ENCODE peak calls at places on chromosomes 13 and 19, in four cellular contexts. One of them, this sample, is unnamed. For H3K27me3, the result is how much of the 10 kb centered on the place peaks cover.

GRCh38 chr19:16571689-16572331 is 405 bp downstream of the SLC35E1 start:
- DNase-seq in uterus: no peak
- DNase-seq in CD8-positive, alpha-beta T cell: no peak
- DNase-seq in aorta: no peak
- DNase-seq in this sample: no peak

GRCh38 chr19:38739440-38740251 is 4.6 kb downstream of the CAPN12 start:
- DNase-seq in aorta: no peak
- DNase-seq in uterus: no peak
- DNase-seq in CD8-positive, alpha-beta T cell: no peak
- DNase-seq in this sample: no peak

GRCh38 chr19:7942981-7943443 is 454 bp downstream of the TIMM44 start:
- DNase-seq in CD8-positive, alpha-beta T cell: no peak
- DNase-seq in aorta: no peak
- DNase-seq in uterus: no peak
- DNase-seq in this sample: no peak

GRCh38 chr19:38730470-38730730 is 13.9 kb downstream of the CAPN12 start:
- DNase-seq in CD8-positive, alpha-beta T cell: no peak
- DNase-seq in aorta: no peak
- DNase-seq in uterus: no peak
- DNase-seq in this sample: no peak

GRCh38 chr13:24134772-24135171 is 25.7 kb upstream of the SPATA13 start:
- DNase-seq in aorta: no peak
- DNase-seq in CD8-positive, alpha-beta T cell: no peak
- DNase-seq in uterus: no peak
- DNase-seq in this sample: no peak

GRCh38 chr19:42078538-42079275 is 2.7 kb downstream of the ZNF574 start:
- DNase-seq in aorta: no peak
- DNase-seq in CD8-positive, alpha-beta T cell: no peak
- DNase-seq in uterus: no peak
- DNase-seq in this sample: no peak

GRCh38 chr19:42114412-42114811 is 17.8 kb downstream of the POU2F2 start:
- DNase-seq in uterus: no peak
- DNase-seq in aorta: no peak
- DNase-seq in CD8-positive, alpha-beta T cell: no peak
- DNase-seq in this sample: no peak

GRCh38 chr13:48844676-48845075 is 131.0 kb upstream of the FNDC3A start:
- DNase-seq in CD8-positive, alpha-beta T cell: no peak
- DNase-seq in uterus: no peak
- DNase-seq in aorta: no peak
- DNase-seq in this sample: no peak

GRCh38 chr13:98366959-98367358 is 189.9 kb upstream of the RNF113B start:
- DNase-seq in uterus: no peak
- DNase-seq in CD8-positive, alpha-beta T cell: no peak
- DNase-seq in aorta: no peak
- DNase-seq in this sample: no peak

GRCh38 chr19:16860118-16860517 is 28.7 kb upstream of the F2RL3 start:
- DNase-seq in aorta: no peak
- DNase-seq in CD8-positive, alpha-beta T cell: no peak
- DNase-seq in uterus: no peak
- DNase-seq in this sample: no peak

GRCh38 chr13:43567608-43568007 is 219.2 kb downstream of the ENOX1 start:
- DNase-seq in aorta: no peak
- DNase-seq in CD8-positive, alpha-beta T cell: no peak
- DNase-seq in uterus: no peak
- DNase-seq in this sample: no peak

GRCh38 chr19:4456566-4456842 is 1.1 kb downstream of the UBXN6 start:
- DNase-seq in uterus: no peak
- DNase-seq in CD8-positive, alpha-beta T cell: no peak
- DNase-seq in aorta: no peak
- DNase-seq in this sample: no peak

GRCh38 chr13:112781287-112781686 is 91.4 kb downstream of the ATP11A start:
- DNase-seq in aorta: peak
- DNase-seq in uterus: peak
- DNase-seq in CD8-positive, alpha-beta T cell: no peak
- DNase-seq in this sample: no peak

GRCh38 chr13:42497798-42498197 is 76.2 kb upstream of the TNFSF11 start:
- DNase-seq in uterus: no peak
- DNase-seq in aorta: no peak
- DNase-seq in CD8-positive, alpha-beta T cell: no peak
- DNase-seq in this sample: no peak

GRCh38 chr13:50131998-50132936 is 117.0 kb downstream of the KCNRG start:
- DNase-seq in uterus: no peak
- DNase-seq in CD8-positive, alpha-beta T cell: no peak
- DNase-seq in aorta: no peak
- DNase-seq in this sample: no peak

GRCh38 chr13:22243519-22244197 is 572.8 kb downstream of the FGF9 start:
- DNase-seq in uterus: no peak
- DNase-seq in aorta: no peak
- DNase-seq in CD8-positive, alpha-beta T cell: no peak
- DNase-seq in this sample: no peak

GRCh38 chr13:37889102-37889501 is 19.5 kb upstream of the TRPC4 start:
- DNase-seq in CD8-positive, alpha-beta T cell: no peak
- DNase-seq in uterus: no peak
- DNase-seq in aorta: no peak
- DNase-seq in this sample: no peak

GRCh38 chr13:48110930-48111721 is 16.2 kb upstream of the MED4 start:
- DNase-seq in CD8-positive, alpha-beta T cell: no peak
- DNase-seq in uterus: no peak
- DNase-seq in aorta: no peak
- DNase-seq in this sample: no peak

GRCh38 chr19:39407644-39408391 is 1.2 kb downstream of the ZFP36 start:
- DNase-seq in CD8-positive, alpha-beta T cell: peak
- DNase-seq in uterus: peak
- DNase-seq in aorta: peak
- DNase-seq in this sample: no peak

GRCh38 chr19:44745386-44745831 is 3.1 kb upstream of the BCL3 start:
- DNase-seq in aorta: peak
- DNase-seq in CD8-positive, alpha-beta T cell: no peak
- DNase-seq in uterus: peak
- DNase-seq in this sample: no peak

GRCh38 chr13:89920461-89920860 is 1427.0 kb upstream of the MIR17HG start:
- DNase-seq in CD8-positive, alpha-beta T cell: no peak
- DNase-seq in aorta: no peak
- DNase-seq in uterus: no peak
- DNase-seq in this sample: no peak

GRCh38 chr19:40611900-40612698 is 10.9 kb downstream of the LTBP4 start:
- DNase-seq in CD8-positive, alpha-beta T cell: peak
- DNase-seq in aorta: no peak
- DNase-seq in uterus: no peak
- DNase-seq in this sample: no peak

GRCh38 chr19:40614595-40615411 is 13.6 kb downstream of the LTBP4 start:
- DNase-seq in CD8-positive, alpha-beta T cell: peak
- DNase-seq in aorta: peak
- DNase-seq in uterus: peak
- DNase-seq in this sample: peak

GRCh38 chr19:40611096-40611495 is 9.9 kb downstream of the LTBP4 start:
- DNase-seq in CD8-positive, alpha-beta T cell: peak
- DNase-seq in uterus: no peak
- DNase-seq in aorta: peak
- DNase-seq in this sample: no peak

GRCh38 chr19:40613669-40614594 is 12.8 kb downstream of the LTBP4 start:
- DNase-seq in uterus: peak
- DNase-seq in CD8-positive, alpha-beta T cell: peak
- DNase-seq in aorta: peak
- DNase-seq in this sample: peak

DNA sequence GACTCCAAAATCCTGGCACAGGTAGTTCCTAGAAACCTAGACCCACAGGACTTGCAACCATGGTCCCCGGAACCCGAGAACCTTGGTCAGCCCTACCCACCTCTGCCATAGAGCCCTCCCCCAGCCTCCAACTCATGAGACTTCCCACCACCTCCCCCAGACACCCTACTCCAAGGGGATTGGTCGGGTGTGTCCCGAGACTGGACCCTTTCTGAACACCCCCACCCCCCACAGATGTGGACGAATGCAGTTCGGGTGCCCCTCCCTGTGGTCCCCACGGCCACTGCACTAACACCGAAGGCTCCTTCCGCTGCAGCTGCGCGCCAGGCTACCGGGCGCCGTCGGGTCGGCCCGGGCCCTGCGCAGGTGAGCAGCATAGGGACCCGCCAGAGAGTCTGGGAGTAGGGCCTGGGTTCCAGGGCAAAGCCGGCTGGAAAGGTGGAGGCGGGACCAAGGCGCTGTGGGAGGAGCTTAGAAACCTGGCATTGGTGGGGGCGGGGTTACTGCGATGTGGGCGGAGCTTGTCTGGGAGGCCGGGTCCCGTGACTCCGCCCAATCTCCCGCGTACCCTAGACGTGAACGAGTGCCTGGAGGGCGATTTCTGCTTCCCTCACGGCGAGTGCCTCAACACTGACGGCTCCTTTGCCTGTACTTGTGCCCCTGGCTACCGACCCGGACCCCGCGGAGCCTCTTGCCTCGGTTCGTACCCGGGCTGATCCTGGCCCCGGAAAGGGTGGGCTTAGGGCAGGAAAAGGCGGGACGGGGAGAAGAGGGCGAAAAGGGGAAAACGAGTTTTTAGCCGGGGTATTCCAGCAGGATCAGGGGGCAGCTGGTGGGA is 11.9 kb downstream of the LTBP4 start:
- DNase-seq in aorta: no peak
- DNase-seq in CD8-positive, alpha-beta T cell: peak
- DNase-seq in uterus: no peak
- DNase-seq in this sample: no peak
- H3K4me3 ChIP-seq in aorta: no peak
- H3K4me3 ChIP-seq in CD8-positive, alpha-beta T cell: peak
- H3K4me3 ChIP-seq in uterus: peak
- H3K4me3 ChIP-seq in this sample: peak

GRCh38 chr19:54470991-54471782 is 1.9 kb downstream of the CDC42EP5 start:
- DNase-seq in CD8-positive, alpha-beta T cell: no peak
- DNase-seq in aorta: peak
- DNase-seq in uterus: no peak
- DNase-seq in this sample: no peak

GRCh38 chr19:54470276-54470887 is 2.7 kb downstream of the CDC42EP5 start:
- DNase-seq in CD8-positive, alpha-beta T cell: no peak
- DNase-seq in uterus: no peak
- DNase-seq in aorta: no peak
- DNase-seq in this sample: no peak

GRCh38 chr19:54473071-54473941 is at the start of gene CDC42EP5:
- DNase-seq in aorta: peak
- DNase-seq in uterus: peak
- DNase-seq in CD8-positive, alpha-beta T cell: no peak
- DNase-seq in this sample: peak

GRCh38 chr19:54465367-54466109 is 2.0 kb upstream of the LENG9 start:
- DNase-seq in aorta: peak
- DNase-seq in uterus: no peak
- DNase-seq in CD8-positive, alpha-beta T cell: no peak
- DNase-seq in this sample: no peak

GRCh38 chr19:54469496-54469934 is 3.6 kb downstream of the CDC42EP5 start:
- DNase-seq in CD8-positive, alpha-beta T cell: no peak
- DNase-seq in uterus: no peak
- DNase-seq in aorta: peak
- DNase-seq in this sample: no peak
- H3K27me3 ChIP-seq in CD8-positive, alpha-beta T cell: under half
- H3K27me3 ChIP-seq in uterus: under half
- H3K27me3 ChIP-seq in aorta: under half
- H3K27me3 ChIP-seq in this sample: under half

DNA sequence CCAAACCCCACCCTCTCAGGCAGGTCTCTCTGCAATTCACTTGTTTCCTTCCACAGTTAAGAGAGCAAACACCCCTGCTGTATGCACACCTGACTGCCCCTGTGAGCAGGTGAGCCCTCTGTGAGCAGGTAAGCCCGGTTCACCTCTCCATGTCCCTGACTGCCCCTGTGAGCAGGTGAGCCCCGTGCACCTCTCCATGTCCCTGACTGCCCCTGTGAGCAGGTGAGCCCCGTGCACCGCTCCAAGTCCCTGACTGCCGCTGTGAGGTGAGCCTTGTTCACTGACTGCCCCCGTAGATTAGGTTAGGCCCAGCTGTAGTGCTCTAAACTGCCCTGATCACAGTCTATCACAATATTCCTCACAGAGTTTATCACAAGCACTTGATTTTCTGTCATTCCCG is 29.2 kb downstream of the TMTC4 start:
- DNase-seq in CD8-positive, alpha-beta T cell: no peak
- DNase-seq in aorta: no peak
- DNase-seq in uterus: no peak
- DNase-seq in this sample: no peak
- H3K27ac ChIP-seq in CD8-positive, alpha-beta T cell: no peak
- H3K27ac ChIP-seq in aorta: no peak
- H3K27ac ChIP-seq in uterus: no peak
- H3K27ac ChIP-seq in this sample: no peak

DNA sequence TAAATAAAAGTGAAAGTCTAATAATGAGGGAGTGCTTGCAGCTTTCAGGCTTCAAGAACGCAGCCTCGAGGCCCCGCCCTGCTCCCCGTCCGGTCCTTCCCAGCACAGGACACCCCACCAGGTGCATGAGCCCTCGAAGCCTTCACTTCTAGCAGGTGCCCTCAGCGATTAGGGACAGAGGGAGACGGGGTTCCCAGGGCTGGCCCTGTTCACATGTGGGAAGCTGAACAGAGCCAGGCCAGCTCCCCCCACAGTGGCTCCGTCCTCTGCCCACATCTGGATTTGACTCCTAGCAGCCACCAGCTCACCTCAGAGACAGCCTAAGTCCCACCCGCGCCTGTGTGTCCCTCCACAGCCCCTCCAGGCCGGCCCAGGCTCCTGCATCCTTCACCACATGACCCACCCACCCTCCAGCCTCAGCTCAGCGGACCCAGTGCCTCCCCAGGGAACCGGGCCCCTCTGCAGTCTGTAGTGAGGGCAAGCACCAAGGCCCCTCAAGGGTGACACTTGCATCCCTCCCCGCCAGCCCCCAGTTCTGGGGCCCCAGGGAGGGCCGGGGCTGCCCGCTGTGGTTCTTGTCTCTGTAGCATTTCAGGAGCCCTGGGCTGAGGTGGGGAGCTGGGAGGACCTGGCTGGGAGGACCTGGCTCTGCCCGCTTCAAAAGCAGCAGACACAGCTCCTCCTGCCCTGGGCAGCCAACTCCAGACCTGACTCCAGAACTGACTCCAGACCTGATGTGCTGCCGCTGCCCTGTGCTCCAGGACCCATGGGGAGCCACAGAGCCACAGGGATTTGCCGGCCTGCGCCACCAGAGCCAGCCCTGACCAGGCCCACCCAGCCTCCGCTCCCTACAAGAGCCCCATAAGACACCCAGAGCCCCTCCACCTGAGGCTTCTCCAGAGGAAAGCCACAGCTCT is 27.3 kb downstream of the GPX4 start:
- DNase-seq in CD8-positive, alpha-beta T cell: peak
- DNase-seq in uterus: no peak
- DNase-seq in aorta: no peak
- DNase-seq in this sample: no peak
- H3K4me3 ChIP-seq in CD8-positive, alpha-beta T cell: peak
- H3K4me3 ChIP-seq in uterus: peak
- H3K4me3 ChIP-seq in aorta: peak
- H3K4me3 ChIP-seq in this sample: peak

GRCh38 chr19:52880895-52881389 is 16.5 kb downstream of the ZNF320 start:
- DNase-seq in aorta: no peak
- DNase-seq in CD8-positive, alpha-beta T cell: no peak
- DNase-seq in uterus: no peak
- DNase-seq in this sample: no peak
- H3K27me3 ChIP-seq in aorta: under half
- H3K27me3 ChIP-seq in CD8-positive, alpha-beta T cell: under half
- H3K27me3 ChIP-seq in uterus: under half
- H3K27me3 ChIP-seq in this sample: under half